ENCODE peak calls at places on chromosomes 1 and 21, in nine cellular contexts. One of them, this sample, is unnamed.
A peak's percentile ranks its signal among the peaks of the same experiment; 100 is the strongest.

GRCh38 chr21:35164971-35165483 is 115.9 kb upstream of the RUNX1 start:
- DNase-seq in stimulated activated CD4-positive, alpha-beta T cell treated with anti-CD3 and anti-CD28 coated beads, Interleukin-2, amount 100 ng/mL, for 4 hours: no peak
- DNase-seq in tibial nerve: no peak
- DNase-seq in neural crest cell: no peak
- DNase-seq in GM10248: no peak
- DNase-seq in NCI-H1092: no peak
- DNase-seq in nephron progenitor cell: no peak
- DNase-seq in CMK: no peak
- DNase-seq in posterior vena cava: no peak
- DNase-seq in this sample: no peak

GRCh38 chr1:24940231-24940630 is 10.2 kb upstream of the RUNX3 start:
- DNase-seq in stimulated activated CD4-positive, alpha-beta T cell treated with anti-CD3 and anti-CD28 coated beads, Interleukin-2, amount 100 ng/mL, for 4 hours: no peak
- DNase-seq in tibial nerve: no peak
- DNase-seq in neural crest cell: no peak
- DNase-seq in GM10248: no peak
- DNase-seq in NCI-H1092: no peak
- DNase-seq in nephron progenitor cell: no peak
- DNase-seq in CMK: no peak
- DNase-seq in posterior vena cava: no peak
- DNase-seq in this sample: no peak

GRCh38 chr1:2503554-2504223 is 22.7 kb downstream of the PANK4 start:
- DNase-seq in stimulated activated CD4-positive, alpha-beta T cell treated with anti-CD3 and anti-CD28 coated beads, Interleukin-2, amount 100 ng/mL, for 4 hours: no peak
- DNase-seq in tibial nerve: no peak
- DNase-seq in neural crest cell: no peak
- DNase-seq in GM10248: no peak
- DNase-seq in NCI-H1092: no peak
- DNase-seq in nephron progenitor cell: no peak
- DNase-seq in CMK: no peak
- DNase-seq in posterior vena cava: no peak
- DNase-seq in this sample: no peak

GRCh38 chr1:229894535-229894934 is 172.5 kb upstream of the GALNT2 start:
- DNase-seq in stimulated activated CD4-positive, alpha-beta T cell treated with anti-CD3 and anti-CD28 coated beads, Interleukin-2, amount 100 ng/mL, for 4 hours: no peak
- DNase-seq in tibial nerve: no peak
- DNase-seq in neural crest cell: no peak
- DNase-seq in GM10248: no peak
- DNase-seq in NCI-H1092: no peak
- DNase-seq in nephron progenitor cell: no peak
- DNase-seq in CMK: no peak
- DNase-seq in posterior vena cava: no peak
- DNase-seq in this sample: no peak

GRCh38 chr1:116513956-116514355 is 56.9 kb downstream of the CD58 start:
- DNase-seq in stimulated activated CD4-positive, alpha-beta T cell treated with anti-CD3 and anti-CD28 coated beads, Interleukin-2, amount 100 ng/mL, for 4 hours: no peak
- DNase-seq in tibial nerve: no peak
- DNase-seq in neural crest cell: no peak
- DNase-seq in GM10248: no peak
- DNase-seq in NCI-H1092: no peak
- DNase-seq in nephron progenitor cell: no peak
- DNase-seq in CMK: no peak
- DNase-seq in posterior vena cava: no peak
- DNase-seq in this sample: no peak

GRCh38 chr1:17216078-17216477 is 11.2 kb downstream of the PADI1 start:
- DNase-seq in stimulated activated CD4-positive, alpha-beta T cell treated with anti-CD3 and anti-CD28 coated beads, Interleukin-2, amount 100 ng/mL, for 4 hours: no peak
- DNase-seq in tibial nerve: no peak
- DNase-seq in neural crest cell: no peak
- DNase-seq in GM10248: no peak
- DNase-seq in NCI-H1092: no peak
- DNase-seq in nephron progenitor cell: no peak
- DNase-seq in CMK: no peak
- DNase-seq in posterior vena cava: no peak
- DNase-seq in this sample: no peak

GRCh38 chr1:59298710-59299346 is 1.9 kb downstream of the FGGY start:
- DNase-seq in stimulated activated CD4-positive, alpha-beta T cell treated with anti-CD3 and anti-CD28 coated beads, Interleukin-2, amount 100 ng/mL, for 4 hours: no peak
- DNase-seq in tibial nerve: no peak
- DNase-seq in neural crest cell: no peak
- DNase-seq in GM10248: no peak
- DNase-seq in NCI-H1092: no peak
- DNase-seq in nephron progenitor cell: no peak
- DNase-seq in CMK: no peak
- DNase-seq in posterior vena cava: no peak
- DNase-seq in this sample: no peak

GRCh38 chr21:32135401-32136363 is 143.2 kb downstream of the MIS18A start:
- DNase-seq in stimulated activated CD4-positive, alpha-beta T cell treated with anti-CD3 and anti-CD28 coated beads, Interleukin-2, amount 100 ng/mL, for 4 hours: no peak
- DNase-seq in tibial nerve: no peak
- DNase-seq in neural crest cell: no peak
- DNase-seq in GM10248: peak; percentile 23
- DNase-seq in NCI-H1092: no peak
- DNase-seq in nephron progenitor cell: no peak
- DNase-seq in CMK: no peak
- DNase-seq in posterior vena cava: no peak
- DNase-seq in this sample: no peak

GRCh38 chr1:7436056-7437005 is 334.8 kb upstream of the VAMP3 start:
- DNase-seq in stimulated activated CD4-positive, alpha-beta T cell treated with anti-CD3 and anti-CD28 coated beads, Interleukin-2, amount 100 ng/mL, for 4 hours: no peak
- DNase-seq in tibial nerve: no peak
- DNase-seq in neural crest cell: no peak
- DNase-seq in GM10248: no peak
- DNase-seq in NCI-H1092: no peak
- DNase-seq in nephron progenitor cell: no peak
- DNase-seq in CMK: no peak
- DNase-seq in posterior vena cava: no peak
- DNase-seq in this sample: no peak

GRCh38 chr21:30415993-30416392 is 9.7 kb downstream of the KRTAP13-3 start:
- DNase-seq in stimulated activated CD4-positive, alpha-beta T cell treated with anti-CD3 and anti-CD28 coated beads, Interleukin-2, amount 100 ng/mL, for 4 hours: no peak
- DNase-seq in tibial nerve: no peak
- DNase-seq in neural crest cell: no peak
- DNase-seq in GM10248: no peak
- DNase-seq in NCI-H1092: no peak
- DNase-seq in nephron progenitor cell: no peak
- DNase-seq in CMK: no peak
- DNase-seq in posterior vena cava: no peak
- DNase-seq in this sample: no peak

GRCh38 chr1:173195596-173196088 is 11.5 kb downstream of the TNFSF4 start:
- DNase-seq in stimulated activated CD4-positive, alpha-beta T cell treated with anti-CD3 and anti-CD28 coated beads, Interleukin-2, amount 100 ng/mL, for 4 hours: no peak
- DNase-seq in tibial nerve: no peak
- DNase-seq in neural crest cell: no peak
- DNase-seq in GM10248: peak; percentile 25
- DNase-seq in NCI-H1092: no peak
- DNase-seq in nephron progenitor cell: no peak
- DNase-seq in CMK: no peak
- DNase-seq in posterior vena cava: no peak
- DNase-seq in this sample: no peak

GRCh38 chr1:151398691-151399065 is 695 bp upstream of the PSMB4 start:
- DNase-seq in stimulated activated CD4-positive, alpha-beta T cell treated with anti-CD3 and anti-CD28 coated beads, Interleukin-2, amount 100 ng/mL, for 4 hours: no peak
- DNase-seq in tibial nerve: no peak
- DNase-seq in neural crest cell: no peak
- DNase-seq in GM10248: no peak
- DNase-seq in NCI-H1092: no peak
- DNase-seq in nephron progenitor cell: no peak
- DNase-seq in CMK: no peak
- DNase-seq in posterior vena cava: no peak
- DNase-seq in this sample: no peak

GRCh38 chr1:42003433-42003832 is 84.7 kb upstream of the HIVEP3 start:
- DNase-seq in stimulated activated CD4-positive, alpha-beta T cell treated with anti-CD3 and anti-CD28 coated beads, Interleukin-2, amount 100 ng/mL, for 4 hours: no peak
- DNase-seq in tibial nerve: no peak
- DNase-seq in neural crest cell: no peak
- DNase-seq in GM10248: no peak
- DNase-seq in NCI-H1092: peak; percentile 82
- DNase-seq in nephron progenitor cell: no peak
- DNase-seq in CMK: no peak
- DNase-seq in posterior vena cava: no peak
- DNase-seq in this sample: no peak

GRCh38 chr1:25560788-25561187 is 17.4 kb downstream of the LDLRAP1 start:
- DNase-seq in stimulated activated CD4-positive, alpha-beta T cell treated with anti-CD3 and anti-CD28 coated beads, Interleukin-2, amount 100 ng/mL, for 4 hours: no peak
- DNase-seq in tibial nerve: no peak
- DNase-seq in neural crest cell: no peak
- DNase-seq in GM10248: no peak
- DNase-seq in NCI-H1092: no peak
- DNase-seq in nephron progenitor cell: no peak
- DNase-seq in CMK: no peak
- DNase-seq in posterior vena cava: no peak
- DNase-seq in this sample: no peak

GRCh38 chr1:163186910-163187309 is 15.8 kb downstream of the RGS5 start:
- DNase-seq in stimulated activated CD4-positive, alpha-beta T cell treated with anti-CD3 and anti-CD28 coated beads, Interleukin-2, amount 100 ng/mL, for 4 hours: no peak
- DNase-seq in tibial nerve: no peak
- DNase-seq in neural crest cell: no peak
- DNase-seq in GM10248: no peak
- DNase-seq in NCI-H1092: no peak
- DNase-seq in nephron progenitor cell: no peak
- DNase-seq in CMK: no peak
- DNase-seq in posterior vena cava: no peak
- DNase-seq in this sample: no peak

GRCh38 chr1:68321084-68321685 is 88.9 kb upstream of the WLS start:
- DNase-seq in stimulated activated CD4-positive, alpha-beta T cell treated with anti-CD3 and anti-CD28 coated beads, Interleukin-2, amount 100 ng/mL, for 4 hours: no peak
- DNase-seq in tibial nerve: peak; percentile 20
- DNase-seq in neural crest cell: peak; percentile 55
- DNase-seq in GM10248: peak; percentile 22
- DNase-seq in NCI-H1092: peak; percentile 46
- DNase-seq in nephron progenitor cell: peak; percentile 70
- DNase-seq in CMK: no peak
- DNase-seq in posterior vena cava: no peak
- DNase-seq in this sample: peak; percentile 89

GRCh38 chr1:112937495-112937894 is 18.5 kb downstream of the SLC16A1 start:
- DNase-seq in stimulated activated CD4-positive, alpha-beta T cell treated with anti-CD3 and anti-CD28 coated beads, Interleukin-2, amount 100 ng/mL, for 4 hours: no peak
- DNase-seq in tibial nerve: no peak
- DNase-seq in neural crest cell: no peak
- DNase-seq in GM10248: peak; percentile 22
- DNase-seq in NCI-H1092: no peak
- DNase-seq in nephron progenitor cell: no peak
- DNase-seq in CMK: no peak
- DNase-seq in posterior vena cava: no peak
- DNase-seq in this sample: no peak

GRCh38 chr1:236639686-236640085 is 35.4 kb upstream of the HEATR1 start:
- DNase-seq in stimulated activated CD4-positive, alpha-beta T cell treated with anti-CD3 and anti-CD28 coated beads, Interleukin-2, amount 100 ng/mL, for 4 hours: no peak
- DNase-seq in tibial nerve: no peak
- DNase-seq in neural crest cell: no peak
- DNase-seq in GM10248: no peak
- DNase-seq in NCI-H1092: peak; percentile 87
- DNase-seq in nephron progenitor cell: no peak
- DNase-seq in CMK: no peak
- DNase-seq in posterior vena cava: no peak
- DNase-seq in this sample: no peak

GRCh38 chr1:59249738-59250137 is 47.2 kb upstream of the FGGY start:
- DNase-seq in stimulated activated CD4-positive, alpha-beta T cell treated with anti-CD3 and anti-CD28 coated beads, Interleukin-2, amount 100 ng/mL, for 4 hours: no peak
- DNase-seq in tibial nerve: no peak
- DNase-seq in neural crest cell: no peak
- DNase-seq in GM10248: no peak
- DNase-seq in NCI-H1092: no peak
- DNase-seq in nephron progenitor cell: no peak
- DNase-seq in CMK: no peak
- DNase-seq in posterior vena cava: no peak
- DNase-seq in this sample: no peak

GRCh38 chr1:26910343-26911160 is 3.2 kb downstream of the NR0B2 start:
- DNase-seq in stimulated activated CD4-positive, alpha-beta T cell treated with anti-CD3 and anti-CD28 coated beads, Interleukin-2, amount 100 ng/mL, for 4 hours: no peak
- DNase-seq in tibial nerve: no peak
- DNase-seq in neural crest cell: no peak
- DNase-seq in GM10248: no peak
- DNase-seq in NCI-H1092: no peak
- DNase-seq in nephron progenitor cell: no peak
- DNase-seq in CMK: no peak
- DNase-seq in posterior vena cava: no peak
- DNase-seq in this sample: no peak

GRCh38 chr1:25647106-25647505 is 30.5 kb downstream of the MAN1C1 start:
- DNase-seq in stimulated activated CD4-positive, alpha-beta T cell treated with anti-CD3 and anti-CD28 coated beads, Interleukin-2, amount 100 ng/mL, for 4 hours: no peak
- DNase-seq in tibial nerve: no peak
- DNase-seq in neural crest cell: no peak
- DNase-seq in GM10248: no peak
- DNase-seq in NCI-H1092: no peak
- DNase-seq in nephron progenitor cell: no peak
- DNase-seq in CMK: no peak
- DNase-seq in posterior vena cava: no peak
- DNase-seq in this sample: peak; percentile 71

GRCh38 chr1:226429051-226429461 is 21.2 kb upstream of the PARP1 start:
- DNase-seq in stimulated activated CD4-positive, alpha-beta T cell treated with anti-CD3 and anti-CD28 coated beads, Interleukin-2, amount 100 ng/mL, for 4 hours: no peak
- DNase-seq in tibial nerve: no peak
- DNase-seq in neural crest cell: no peak
- DNase-seq in GM10248: no peak
- DNase-seq in NCI-H1092: no peak
- DNase-seq in nephron progenitor cell: peak; percentile 56
- DNase-seq in CMK: no peak
- DNase-seq in posterior vena cava: no peak
- DNase-seq in this sample: no peak

GRCh38 chr1:117646956-117647355 is 41.1 kb downstream of the TENT5C start:
- DNase-seq in stimulated activated CD4-positive, alpha-beta T cell treated with anti-CD3 and anti-CD28 coated beads, Interleukin-2, amount 100 ng/mL, for 4 hours: no peak
- DNase-seq in tibial nerve: no peak
- DNase-seq in neural crest cell: no peak
- DNase-seq in GM10248: no peak
- DNase-seq in NCI-H1092: no peak
- DNase-seq in nephron progenitor cell: no peak
- DNase-seq in CMK: no peak
- DNase-seq in posterior vena cava: peak; percentile 48
- DNase-seq in this sample: no peak

GRCh38 chr1:55418625-55419024 is 203.5 kb upstream of the USP24 start:
- DNase-seq in stimulated activated CD4-positive, alpha-beta T cell treated with anti-CD3 and anti-CD28 coated beads, Interleukin-2, amount 100 ng/mL, for 4 hours: no peak
- DNase-seq in tibial nerve: no peak
- DNase-seq in neural crest cell: no peak
- DNase-seq in GM10248: no peak
- DNase-seq in NCI-H1092: no peak
- DNase-seq in nephron progenitor cell: no peak
- DNase-seq in CMK: no peak
- DNase-seq in posterior vena cava: no peak
- DNase-seq in this sample: no peak